ENCODE peak calls at places on chromosomes 6 and 20, in seven cellular contexts. I, O, F, P, G, D and L are unnamed samples.

GRCh38 chr20:17617212-17617867 is 47.5 kb downstream of the DSTN start:
- DNase-seq in O (peak), P (peak), F (peak), I (peak), G (peak), D (peak), L (peak)

GRCh38 chr6:41757268-41757667 is 10.1 kb upstream of the PGC start:
- DNase-seq in P (no peak), D (no peak), I (no peak), G (no peak), F (no peak), O (no peak), L (peak)

GRCh38 chr6:47247227-47247797 is 62.4 kb downstream of the TNFRSF21 start:
- DNase-seq in G (peak), I (no peak), F (no peak), O (no peak), P (no peak), D (no peak), L (peak)

GRCh38 chr6:44495036-44495901 is 107.8 kb downstream of the CDC5L start:
- DNase-seq in O (no peak), I (peak), G (no peak), P (no peak), D (no peak), F (no peak), L (no peak)

GRCh38 chr6:108798672-108799355 is 49.4 kb upstream of the ARMC2 start:
- DNase-seq in I (no peak), G (no peak), D (peak), O (peak), F (peak), P (peak), L (no peak)

GRCh38 chr6:89024456-89024855 is 56.1 kb upstream of the PNRC1 start:
- DNase-seq in O (no peak), G (no peak), I (no peak), P (no peak), F (no peak), D (no peak), L (no peak)

GRCh38 chr6:13813621-13814175 is 659 bp downstream of the MCUR1 start:
- DNase-seq in O (no peak), I (peak), G (peak), D (peak), P (no peak), F (peak), L (peak)

GRCh38 chr20:10511507-10512231 is 76.6 kb downstream of the SLX4IP start:
- DNase-seq in I (peak), G (peak), D (peak), F (peak), O (peak), P (peak), L (peak)

GRCh38 chr6:90216081-90216977 is 80.3 kb downstream of the BACH2 start:
- DNase-seq in D (no peak), I (no peak), F (peak), P (peak), G (no peak), O (no peak), L (no peak)

GRCh38 chr20:10090588-10091166 is 55.9 kb downstream of the ANKEF1 start:
- DNase-seq in P (peak), D (peak), G (peak), O (no peak), I (peak), F (no peak), L (peak)

GRCh38 chr6:86474081-86474480 is 463.2 kb upstream of the HTR1E start:
- DNase-seq in G (no peak), O (no peak), P (no peak), D (no peak), I (no peak), F (no peak), L (no peak)

GRCh38 chr6:73631849-73632248 is 21.9 kb downstream of the SLC17A5 start:
- DNase-seq in F (no peak), G (no peak), O (no peak), P (no peak), I (no peak), D (no peak), L (no peak)

GRCh38 chr20:62066983-62067433 is 1.3 kb upstream of the TAF4 start:
- DNase-seq in I (no peak), O (no peak), G (peak), D (no peak), F (no peak), P (peak), L (no peak)

GRCh38 chr6:54847799-54848597 is 1.4 kb downstream of the FAM83B start:
- DNase-seq in O (no peak), P (no peak), I (no peak), F (no peak), D (no peak), G (no peak), L (no peak)

GRCh38 chr6:71527831-71528377 is 239.3 kb downstream of the OGFRL1 start:
- DNase-seq in F (no peak), I (no peak), O (no peak), D (no peak), G (no peak), P (no peak), L (no peak)

GRCh38 chr20:24891546-24892393 is 57.3 kb upstream of the CST7 start:
- DNase-seq in P (no peak), D (no peak), F (no peak), I (no peak), O (no peak), G (no peak), L (no peak)

GRCh38 chr20:63325554-63326313 is 32.7 kb downstream of the COL20A1 start:
- DNase-seq in D (no peak), P (no peak), I (no peak), G (no peak), F (no peak), O (no peak), L (no peak)

GRCh38 chr6:137763861-137764260 is 103.2 kb upstream of the TNFAIP3 start:
- DNase-seq in I (no peak), G (no peak), P (no peak), F (no peak), D (no peak), O (no peak), L (no peak)

GRCh38 chr6:33787954-33788693 is 806 bp downstream of the LEMD2 start:
- DNase-seq in F (peak), I (peak), P (peak), G (peak), D (peak), O (peak), L (peak)

GRCh38 chr20:7627734-7628663 is 312.3 kb downstream of the HAO1 start:
- DNase-seq in O (no peak), D (no peak), I (no peak), P (no peak), F (no peak), G (no peak), L (no peak)

GRCh38 chr20:35768731-35769664 is 2.8 kb upstream of the PHF20 start:
- DNase-seq in F (no peak), G (peak), D (peak), P (peak), I (peak), O (peak), L (peak)

GRCh38 chr20:5080384-5080877 is 39.3 kb downstream of the PCNA start:
- DNase-seq in D (peak), I (peak), P (peak), G (no peak), O (no peak), F (no peak), L (no peak)

GRCh38 chr6:41519748-41520699 is 26.2 kb upstream of the FOXP4 start:
- DNase-seq in G (no peak), P (no peak), D (no peak), O (no peak), I (no peak), F (no peak), L (no peak)

GRCh38 chr20:38143646-38144554 is 21.2 kb downstream of the TGM2 start:
- DNase-seq in D (peak), O (no peak), I (no peak), P (no peak), G (no peak), F (no peak), L (no peak)

GRCh38 chr20:63093966-63094766 is 87.4 kb upstream of the BHLHE23 start:
- DNase-seq in I (peak), P (no peak), D (no peak), O (no peak), G (peak), F (no peak), L (no peak)

GRCh38 chr20:52190437-52191131 is 995 bp downstream of the ZFP64 start:
- DNase-seq in F (peak), D (no peak), G (peak), O (peak), P (peak), I (no peak), L (peak)

GRCh38 chr6:1702580-1703051 is 92.9 kb downstream of the FOXC1 start:
- DNase-seq in I (no peak), D (no peak), F (no peak), G (no peak), P (no peak), O (no peak), L (no peak)

GRCh38 chr6:133408543-133408942 is 167.4 kb downstream of the EYA4 start:
- DNase-seq in G (no peak), O (no peak), D (no peak), P (no peak), I (no peak), F (no peak), L (no peak)

GRCh38 chr6:18022398-18023231 is 35.2 kb upstream of the KIF13A start:
- DNase-seq in O (no peak), P (no peak), D (no peak), G (peak), F (no peak), I (no peak), L (peak)

GRCh38 chr6:78770766-78771165 is 96.6 kb upstream of the IRAK1BP1 start:
- DNase-seq in I (no peak), O (no peak), F (no peak), P (no peak), D (no peak), G (peak), L (no peak)

GRCh38 chr6:146361367-146361924 is 182.2 kb upstream of the RAB32 start:
- DNase-seq in P (no peak), I (no peak), G (no peak), F (no peak), D (peak), O (no peak), L (no peak)

GRCh38 chr20:45095753-45096371 is 5.1 kb downstream of the KCNS1 start:
- DNase-seq in D (peak), I (peak), G (peak), P (peak), F (peak), O (peak), L (peak)

GRCh38 chr6:37057678-37058077 is 52.2 kb downstream of the FGD2 start:
- DNase-seq in G (no peak), P (no peak), I (no peak), D (no peak), F (no peak), O (no peak), L (no peak)

GRCh38 chr20:62617711-62618483 is 24.4 kb upstream of the SLCO4A1 start:
- DNase-seq in P (peak), I (peak), O (peak), D (peak), G (no peak), F (peak), L (no peak)

GRCh38 chr20:50746138-50746940 is 15.0 kb downstream of the PARD6B start:
- DNase-seq in I (peak), F (no peak), O (no peak), D (no peak), P (no peak), G (no peak), L (peak)

GRCh38 chr6:33271098-33271607 is 523 bp downstream of the VPS52 start:
- DNase-seq in I (no peak), O (no peak), G (no peak), D (no peak), P (no peak), F (no peak), L (peak)

GRCh38 chr6:15400572-15401004 is 154.7 kb downstream of the JARID2 start:
- DNase-seq in I (no peak), F (peak), D (peak), O (no peak), P (peak), G (peak), L (peak)